ENCODE peak calls at places on chromosomes 16 and 17, in six cellular contexts. A is GDM1; H is omental fat pad; L is NCI-H446; G is stimulated activated CD8-positive, alpha-beta memory T cell treated with anti-CD3 and anti-CD28 coated beads, Interleukin-12 subunit alpha, Interleukin-12 subunit beta, amount 100 ng/mL, for 4 hours; J is AG09319. T is an unnamed sample.

GRCh38 chr17:29603109-29603674 is 10.3 kb downstream of the ANKRD13B start:
- DNase-seq in J (no peak), H (no peak), L (peak), G (no peak), A (no peak), T (no peak)

GRCh38 chr16:57264950-57265371 is 19.5 kb downstream of the PLLP start:
- DNase-seq in A (no peak), L (no peak), H (no peak), J (no peak), G (no peak), T (peak)

GRCh38 chr16:1308036-1308976 is 1.1 kb upstream of the UBE2I start:
- DNase-seq in G (no peak), A (no peak), H (no peak), J (no peak), L (no peak), T (no peak)

GRCh38 chr17:16211601-16212000 is 3.7 kb downstream of the NCOR1 start:
- DNase-seq in G (no peak), L (no peak), H (no peak), J (no peak), A (no peak), T (no peak)

GRCh38 chr16:57840833-57841232 is 38.5 kb upstream of the KIFC3 start:
- DNase-seq in A (no peak), H (no peak), J (no peak), L (no peak), G (no peak), T (no peak)

GRCh38 chr16:87956771-87957279 is 5.6 kb downstream of the BANP start:
- DNase-seq in G (no peak), L (no peak), H (no peak), J (no peak), A (no peak), T (no peak)

GRCh38 chr17:64243340-64243739 is 19.7 kb downstream of the TEX2 start:
- DNase-seq in J (no peak), L (no peak), H (no peak), A (no peak), G (no peak), T (no peak)

GRCh38 chr16:83992624-83993023 is 24.6 kb downstream of the NECAB2 start:
- DNase-seq in A (no peak), G (no peak), L (no peak), H (no peak), J (peak), T (no peak)

GRCh38 chr17:45019177-45019711 is 32.2 kb downstream of the DCAKD start:
- DNase-seq in A (no peak), H (no peak), J (no peak), G (peak), L (peak), T (no peak)

GRCh38 chr17:59373879-59374495 is 42.5 kb downstream of the YPEL2 start:
- DNase-seq in A (no peak), L (no peak), H (no peak), G (no peak), J (peak), T (no peak)

GRCh38 chr16:48024042-48024441 is 131.8 kb downstream of the ABCC12 start:
- DNase-seq in A (no peak), L (no peak), J (no peak), H (no peak), G (no peak), T (peak)

GRCh38 chr16:87860553-87861299 is 8.6 kb downstream of the SLC7A5 start:
- DNase-seq in A (no peak), J (no peak), L (peak), H (no peak), G (no peak), T (no peak)

GRCh38 chr17:75457047-75457654 is 716 bp downstream of the TMEM94 start:
- DNase-seq in A (no peak), L (peak), G (peak), H (no peak), J (no peak), T (no peak)

GRCh38 chr17:1197379-1197778 is 17.6 kb upstream of the ABR start:
- DNase-seq in L (no peak), A (peak), H (no peak), J (no peak), G (no peak), T (peak)

GRCh38 chr17:78428025-78428575 is 49.7 kb downstream of the PGS1 start:
- DNase-seq in A (no peak), L (no peak), J (no peak), H (no peak), G (no peak), T (no peak)

GRCh38 chr16:2792945-2793344 is 5.3 kb upstream of the PRSS41 start:
- DNase-seq in G (no peak), L (no peak), H (no peak), A (no peak), J (no peak), T (no peak)